ENCODE peak calls at places on chromosomes 11 and 22, in ten cellular contexts. H, S, P, B, N, K, E, M, J and X are unnamed samples.

GRCh38 chr11:17571431-17572358 is 24.6 kb downstream of the OTOG start:
- DNase-seq in H (no peak), S (no peak), P (no peak), B (no peak), N (no peak), K (no peak), E (no peak), M (no peak), J (no peak), X (no peak)

GRCh38 chr11:69630009-69630870 is 10.7 kb upstream of the CCND1 start:
- DNase-seq in H (no peak), S (no peak), P (no peak), B (no peak), N (no peak), K (no peak), E (no peak), M (no peak), J (no peak), X (no peak)

GRCh38 chr22:24137595-24137994 is 43.7 kb upstream of the SUSD2 start:
- DNase-seq in H (no peak), S (no peak), P (peak; percentile 55), B (no peak), N (no peak), K (no peak), E (no peak), M (no peak), J (no peak), X (no peak)

GRCh38 chr22:49751318-49751967 is 76.2 kb downstream of the BRD1 start:
- DNase-seq in H (no peak), S (no peak), P (no peak), B (no peak), N (no peak), K (no peak), E (no peak), M (peak; percentile 56), J (no peak), X (no peak)

GRCh38 chr22:42343551-42344081 is 73.2 kb upstream of the TCF20 start:
- DNase-seq in H (no peak), S (no peak), P (no peak), B (no peak), N (no peak), K (no peak), E (no peak), M (no peak), J (no peak), X (peak; percentile 81)

GRCh38 chr22:39527481-39527961 is 5.0 kb downstream of the RPS19BP1 start:
- DNase-seq in H (no peak), S (peak; percentile 30), P (no peak), B (no peak), N (peak; percentile 50), K (no peak), E (no peak), M (no peak), J (no peak), X (no peak)

GRCh38 chr22:48309115-48309705 is 1518.5 kb downstream of the BRD1 start:
- DNase-seq in H (no peak), S (no peak), P (no peak), B (no peak), N (no peak), K (no peak), E (no peak), M (no peak), J (no peak), X (no peak)

GRCh38 chr22:31122532-31123291 is at the start of gene INPP5J:
- DNase-seq in H (no peak), S (peak; percentile 70), P (no peak), B (peak; percentile 31), N (peak; percentile 43), K (no peak), E (peak; percentile 69), M (peak; percentile 74), J (no peak), X (peak; percentile 58)

GRCh38 chr11:121613724-121614123 is 161.0 kb upstream of the SORL1-AS1 start:
- DNase-seq in H (no peak), S (no peak), P (no peak), B (no peak), N (no peak), K (no peak), E (no peak), M (no peak), J (no peak), X (no peak)

GRCh38 chr22:19527321-19527721 is 3.1 kb upstream of the CLDN5 start:
- DNase-seq in H (no peak), S (no peak), P (no peak), B (no peak), N (no peak), K (no peak), E (no peak), M (peak; percentile 54), J (no peak), X (no peak)

GRCh38 chr11:15896026-15896425 is 460.3 kb downstream of the SOX6 start:
- DNase-seq in H (no peak), S (no peak), P (no peak), B (no peak), N (no peak), K (no peak), E (no peak), M (no peak), J (no peak), X (no peak)

GRCh38 chr22:36756746-36757607 is 18.9 kb downstream of the IFT27 start:
- DNase-seq in H (peak; percentile 33), S (no peak), P (no peak), B (no peak), N (peak; percentile 16), K (no peak), E (no peak), M (peak; percentile 51), J (no peak), X (no peak)

GRCh38 chr11:109309153-109309552 is 112.8 kb upstream of the C11orf87 start:
- DNase-seq in H (no peak), S (no peak), P (no peak), B (no peak), N (no peak), K (no peak), E (no peak), M (no peak), J (no peak), X (no peak)

GRCh38 chr11:120239713-120240640 is at the start of gene POU2F3:
- DNase-seq in H (no peak), S (peak; percentile 15), P (no peak), B (no peak), N (peak; percentile 65), K (no peak), E (no peak), M (no peak), J (no peak), X (peak; percentile 57)

GRCh38 chr22:39808087-39808486 is 85.5 kb downstream of the ENTHD1 start:
- DNase-seq in H (no peak), S (peak; percentile 56), P (no peak), B (no peak), N (no peak), K (no peak), E (no peak), M (no peak), J (peak; percentile 5), X (peak; percentile 58)

GRCh38 chr11:36265793-36266628 is 23.2 kb downstream of the COMMD9 start:
- DNase-seq in H (no peak), S (peak; percentile 64), P (peak; percentile 30), B (no peak), N (peak; percentile 63), K (peak; percentile 34), E (peak; percentile 16), M (no peak), J (peak; percentile 37), X (peak; percentile 84)

GRCh38 chr11:59822989-59823566 is 12.5 kb upstream of the MRPL16 start:
- DNase-seq in H (peak; percentile 83), S (peak; percentile 57), P (peak; percentile 37), B (no peak), N (no peak), K (peak; percentile 13), E (peak; percentile 30), M (no peak), J (peak; percentile 8), X (peak; percentile 66)

GRCh38 chr11:130063398-130063797 is 6.3 kb upstream of the APLP2 start:
- DNase-seq in H (no peak), S (no peak), P (no peak), B (no peak), N (no peak), K (no peak), E (no peak), M (no peak), J (no peak), X (no peak)

GRCh38 chr22:23984430-23984829 is 4.5 kb downstream of the GSTT2 start:
- DNase-seq in H (peak; percentile 9), S (peak; percentile 65), P (peak; percentile 13), B (no peak), N (no peak), K (peak; percentile 26), E (no peak), M (no peak), J (no peak), X (no peak)

GRCh38 chr11:119479685-119480275 is 56.8 kb upstream of the THY1 start:
- DNase-seq in H (no peak), S (no peak), P (no peak), B (no peak), N (no peak), K (no peak), E (no peak), M (peak; percentile 13), J (no peak), X (peak; percentile 67)

GRCh38 chr22:26143801-26144325 is 25.4 kb upstream of the SEZ6L start:
- DNase-seq in H (no peak), S (no peak), P (no peak), B (no peak), N (no peak), K (no peak), E (no peak), M (no peak), J (no peak), X (no peak)